ENCODE peak calls at places on chromosomes 4 and X, in five cellular contexts. J, I, L, S and F are unnamed samples.

GRCh38 chr4:127140306-127140705 is 492.5 kb upstream of the INTU start:
- DNase-seq in I (no peak), L (no peak), S (no peak), J (no peak), F (no peak)

GRCh38 chrX:28189011-28189410 is 207.8 kb upstream of the DCAF8L1 start:
- DNase-seq in L (no peak), S (no peak), J (no peak), I (no peak), F (no peak)

GRCh38 chr4:113809313-113809712 is 47.8 kb upstream of the CAMK2D start:
- DNase-seq in I (no peak), S (no peak), J (peak), L (no peak), F (no peak)

GRCh38 chrX:24760601-24761000 is 66.9 kb downstream of the POLA1 start:
- DNase-seq in L (no peak), J (no peak), S (no peak), I (no peak), F (no peak)

GRCh38 chr4:52265781-52266525 is 214.8 kb downstream of the SPATA18 start:
- DNase-seq in L (no peak), I (no peak), S (no peak), J (no peak), F (no peak)

GRCh38 chrX:40152173-40152705 is 54.5 kb upstream of the BCOR start:
- DNase-seq in I (peak), S (peak), J (peak), L (peak), F (no peak)

GRCh38 chr4:1293981-1294380 is 4.3 kb downstream of the MAEA start:
- DNase-seq in S (peak), L (no peak), J (peak), I (no peak), F (peak)

GRCh38 chr4:75655562-75655961 is 17.6 kb downstream of the G3BP2 start:
- DNase-seq in L (peak), S (no peak), J (no peak), I (no peak), F (no peak)

GRCh38 chr4:89000844-89001360 is 56.1 kb downstream of the FAM13A start:
- DNase-seq in L (no peak), J (no peak), S (no peak), I (peak), F (peak)

GRCh38 chrX:135522878-135523693 is 2.6 kb downstream of the INTS6L start:
- DNase-seq in S (no peak), L (no peak), J (no peak), I (no peak), F (no peak)

GRCh38 chr4:118765399-118765798 is 70.5 kb downstream of the SEC24D start:
- DNase-seq in I (no peak), L (no peak), S (no peak), J (no peak), F (no peak)

GRCh38 chr4:19739101-19739651 is 512.5 kb upstream of the SLIT2 start:
- DNase-seq in L (no peak), I (no peak), S (no peak), J (no peak), F (no peak)

GRCh38 chrX:120144178-120144844 is 14.1 kb upstream of the RHOXF2 start:
- DNase-seq in S (no peak), J (peak), I (no peak), L (no peak), F (peak)

GRCh38 chr4:3067473-3068001 is 6.8 kb downstream of the HTT-AS start:
- DNase-seq in I (no peak), S (no peak), J (no peak), L (no peak), F (no peak)

GRCh38 chr4:176782794-176783193 is 9.9 kb downstream of the VEGFC start:
- DNase-seq in S (no peak), J (no peak), L (no peak), I (no peak), F (no peak)

GRCh38 chr4:11881364-11881763 is 452.7 kb upstream of the HS3ST1 start:
- DNase-seq in J (no peak), L (no peak), S (no peak), I (no peak), F (no peak)

GRCh38 chr4:4396628-4397440 is 9.9 kb downstream of the NSG1 start:
- DNase-seq in J (no peak), L (no peak), S (no peak), I (no peak), F (no peak)

GRCh38 chrX:48579259-48579658 is 5.0 kb downstream of the RBM3 start:
- DNase-seq in J (no peak), L (no peak), I (no peak), S (no peak), F (no peak)

GRCh38 chrX:129522184-129523059 is 868 bp downstream of the SMARCA1 start:
- DNase-seq in S (peak), I (peak), L (no peak), J (peak), F (peak)

GRCh38 chr4:7073526-7074390 is 5.9 kb upstream of the GRPEL1 start:
- DNase-seq in J (no peak), L (peak), S (no peak), I (peak), F (no peak)

GRCh38 chr4:4376074-4376473 is 10.8 kb upstream of the NSG1 start:
- DNase-seq in J (no peak), L (no peak), I (no peak), S (no peak), F (no peak)

GRCh38 chr4:61605971-61606370 is 405.8 kb downstream of the ADGRL3 start:
- DNase-seq in L (no peak), I (no peak), S (no peak), J (no peak), F (no peak)

GRCh38 chrX:155009994-155010472 is 12.5 kb downstream of the F8 start:
- DNase-seq in S (no peak), I (no peak), J (no peak), L (no peak), F (peak)

GRCh38 chrX:69231903-69232302 is 66.7 kb upstream of the PJA1 start:
- DNase-seq in L (no peak), I (no peak), J (no peak), S (no peak), F (no peak)

GRCh38 chrX:31658360-31658759 is 586.5 kb upstream of the FTHL17 start:
- DNase-seq in I (no peak), J (no peak), S (no peak), L (peak), F (no peak)

GRCh38 chr4:84569009-84569408 is 13.9 kb upstream of the CDS1 start:
- DNase-seq in S (no peak), I (no peak), J (no peak), L (no peak), F (no peak)

GRCh38 chrX:112368371-112368770 is 285.8 kb upstream of the TRPC5 start:
- DNase-seq in I (no peak), L (no peak), S (no peak), J (no peak), F (no peak)
- TF ChIP-seq CTCF in I (no peak), L (peak), S (no peak), J (no peak), F (no peak)

DNA sequence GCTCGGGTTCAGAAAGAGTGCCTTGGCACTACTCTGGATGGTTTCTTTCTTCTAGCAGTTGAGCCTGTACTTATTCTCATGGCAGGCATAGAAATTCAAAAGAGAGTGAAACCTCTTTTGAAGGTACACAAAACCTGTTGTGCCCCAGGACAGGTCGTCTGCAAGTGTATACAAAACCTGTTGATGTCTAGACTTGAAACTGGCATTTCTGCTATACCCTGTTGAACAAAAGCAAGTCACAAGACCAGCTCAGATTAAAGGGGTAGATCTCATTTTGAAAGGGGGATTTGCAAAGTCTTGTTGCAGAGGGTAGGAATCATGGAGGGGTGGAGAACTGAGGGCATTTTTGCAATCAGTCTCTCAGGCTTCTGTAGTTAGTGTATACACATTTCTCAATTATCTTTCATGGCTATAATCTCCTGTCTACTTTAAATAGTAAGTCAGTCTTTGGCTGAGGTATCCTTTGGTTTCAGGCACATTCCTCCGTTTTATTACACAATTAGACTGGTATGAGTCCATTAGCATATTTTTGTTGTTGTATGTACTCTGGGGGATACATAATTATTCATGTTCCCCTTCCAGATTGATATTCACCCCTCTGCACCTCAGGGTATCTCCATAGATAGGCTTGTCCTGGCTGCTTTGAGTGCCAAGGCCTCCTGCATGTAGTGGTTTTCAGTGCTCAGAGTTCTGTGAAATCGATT is 251.4 kb downstream of the DTHD1 start:
- DNase-seq in J (no peak), S (no peak), L (no peak), I (no peak), F (no peak)
- H3K27ac ChIP-seq in J (no peak), S (no peak), L (no peak), I (no peak), F (no peak)

GRCh38 chr4:64539234-64539849 is 130.1 kb upstream of the TECRL start:
- DNase-seq in J (no peak), S (peak), L (peak), I (peak), F (peak)
- TF ChIP-seq CTCF in J (peak), S (peak), L (peak), I (peak), F (peak)

GRCh38 chrX:150879855-150880807 is 18.3 kb downstream of the CD99L2 start:
- DNase-seq in L (no peak), I (no peak), J (no peak), S (no peak), F (no peak)
- H3K27ac ChIP-seq in L (no peak), I (no peak), J (no peak), S (no peak), F (no peak)

GRCh38 chrX:1656379-1656778 is 41.5 kb downstream of the ASMT start:
- DNase-seq in I (no peak), L (no peak), J (no peak), S (no peak), F (no peak)

GRCh38 chrX:1661048-1661921 is 46.4 kb downstream of the ASMT start:
- DNase-seq in L (peak), S (peak), J (peak), I (peak), F (peak)

GRCh38 chrX:1658083-1658463 is 43.2 kb downstream of the ASMT start:
- DNase-seq in L (no peak), I (no peak), S (no peak), J (no peak), F (no peak)

GRCh38 chrX:1659664-1660461 is 45.0 kb downstream of the ASMT start:
- DNase-seq in J (no peak), I (no peak), S (no peak), L (no peak), F (no peak)

GRCh38 chrX:1657367-1658082 is 42.7 kb downstream of the ASMT start:
- DNase-seq in I (peak), S (no peak), J (no peak), L (peak), F (no peak)
- TF ChIP-seq CTCF in I (no peak), S (no peak), J (no peak), L (peak), F (no peak)

GRCh38 chr4:182255421-182256190 is 12.4 kb downstream of the TENM3 start:
- DNase-seq in S (no peak), I (no peak), J (no peak), L (no peak), F (no peak)
- H3K27ac ChIP-seq in S (no peak), I (no peak), J (no peak), L (no peak), F (no peak)

DNA sequence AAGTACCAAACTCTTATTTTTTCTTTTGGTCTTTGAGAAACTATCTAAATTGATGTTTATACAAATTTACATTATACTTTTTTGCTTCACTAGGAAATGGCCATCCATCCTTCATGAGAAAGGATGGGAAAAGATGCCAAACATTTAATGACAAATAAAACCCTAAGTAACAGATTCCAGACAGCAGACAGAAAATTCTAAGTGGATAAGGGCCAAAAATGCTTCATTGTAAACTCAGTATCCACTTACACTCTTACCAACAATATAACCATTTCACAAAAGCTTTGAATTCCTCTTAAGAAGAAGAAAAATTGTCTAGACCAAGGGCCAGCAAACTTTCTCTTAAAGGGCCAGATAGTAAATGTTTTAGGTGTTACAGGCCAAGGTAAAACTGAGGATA is 3.5 kb downstream of the GUCY1B1 start:
- DNase-seq in I (no peak), S (no peak), J (no peak), L (no peak), F (no peak)
- TF ChIP-seq CTCF in I (no peak), S (no peak), J (no peak), L (no peak), F (no peak)

GRCh38 chr4:80042821-80043220 is 30.2 kb downstream of the ANTXR2 start:
- DNase-seq in S (no peak), L (no peak), J (no peak), I (no peak), F (no peak)

GRCh38 chr4:80049402-80049801 is 23.6 kb downstream of the ANTXR2 start:
- DNase-seq in J (no peak), I (no peak), S (no peak), L (no peak), F (no peak)

GRCh38 chr4:80045831-80046230 is 27.2 kb downstream of the ANTXR2 start:
- DNase-seq in J (no peak), L (no peak), S (no peak), I (no peak), F (no peak)

GRCh38 chr4:80037864-80038263 is 35.2 kb downstream of the ANTXR2 start:
- DNase-seq in I (no peak), L (no peak), S (no peak), J (no peak), F (no peak)

DNA sequence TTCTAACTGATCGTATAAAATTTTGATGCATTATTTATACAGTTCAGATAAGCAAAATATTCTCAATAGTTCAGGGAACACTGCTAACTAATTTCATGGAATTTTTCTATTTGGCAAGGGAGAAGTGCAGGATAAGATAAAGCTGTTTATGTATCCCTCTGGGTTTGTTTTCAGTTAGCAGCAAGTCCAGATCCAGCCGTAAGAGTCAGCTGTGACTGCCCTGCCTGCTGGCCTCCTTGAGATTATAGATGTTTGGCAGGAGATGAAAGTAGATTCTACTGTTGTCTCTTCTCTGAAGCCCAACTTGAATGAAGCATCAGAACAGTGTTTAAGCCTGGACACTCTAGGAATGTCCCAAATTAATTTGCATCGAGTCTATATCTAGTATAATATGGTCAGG is 29.5 kb downstream of the ANTXR2 start:
- DNase-seq in J (no peak), I (no peak), S (no peak), L (no peak), F (no peak)
- H3K27ac ChIP-seq in J (no peak), I (no peak), S (no peak), L (no peak), F (no peak)

DNA sequence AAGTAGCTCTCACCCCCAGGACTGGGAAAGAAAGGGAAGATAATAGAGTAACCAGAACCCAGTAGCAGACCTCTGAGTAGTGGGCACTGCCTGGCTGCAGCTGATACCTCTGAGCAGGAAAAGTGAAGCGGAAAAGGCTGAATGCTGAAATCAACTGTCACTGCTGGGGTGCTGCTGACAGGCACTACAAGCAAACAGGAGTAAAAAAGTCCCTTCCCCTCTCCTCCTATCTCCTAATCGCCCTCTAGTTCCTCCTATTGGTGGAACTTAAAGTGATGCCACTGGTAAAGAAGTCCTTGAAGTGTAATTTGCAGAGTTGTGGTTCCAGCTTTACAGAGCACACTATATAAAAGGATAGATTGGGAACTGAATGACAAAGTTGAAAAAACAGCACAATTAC is 32.8 kb upstream of the GLRB start:
- DNase-seq in I (no peak), S (no peak), L (no peak), J (no peak), F (no peak)
- TF ChIP-seq CTCF in I (no peak), S (no peak), L (no peak), J (no peak), F (no peak)